ENCODE peak calls at places on chromosomes 13 and 19, in four cellular contexts. G is A549, O is WTC11, A is endothelial cell of umbilical vein. R is an unnamed sample.

GRCh38 chr13:59962343-59962742 is 201.4 kb downstream of the DIAPH3 start:
- DNase-seq in G (no peak), O (no peak), A (no peak), R (no peak)

GRCh38 chr19:57302020-57302465 is 18.2 kb upstream of the ZNF543 start:
- DNase-seq in G (no peak), O (no peak), A (no peak), R (peak; percentile 88)

GRCh38 chr13:46126074-46126473 is 21.2 kb upstream of the CPB2 start:
- DNase-seq in G (no peak), O (no peak), A (no peak), R (peak; percentile 63)

GRCh38 chr19:7783991-7784421 is 21.0 kb downstream of the CLEC4M start:
- DNase-seq in G (peak; percentile 25), O (no peak), A (no peak), R (peak; percentile 69)

GRCh38 chr19:48520134-48520533 is 8.5 kb upstream of the LMTK3 start:
- DNase-seq in G (no peak), O (no peak), A (no peak), R (no peak)

GRCh38 chr19:33812388-33813330 is 16.0 kb downstream of the KCTD15 start:
- DNase-seq in G (no peak), O (no peak), A (no peak), R (no peak)

GRCh38 chr13:29746167-29746677 is 104.2 kb downstream of the UBL3 start:
- DNase-seq in G (no peak), O (no peak), A (no peak), R (no peak)

GRCh38 chr13:98486412-98486811 is 90.5 kb downstream of the STK24 start:
- DNase-seq in G (no peak), O (no peak), A (no peak), R (no peak)

GRCh38 chr19:23882493-23882892 is 32.2 kb upstream of the ZNF726 start:
- DNase-seq in G (no peak), O (no peak), A (no peak), R (peak; percentile 12)

GRCh38 chr13:80334582-80335260 is 6.2 kb downstream of the SPRY2 start:
- DNase-seq in G (no peak), O (no peak), A (peak; percentile 24), R (no peak)

GRCh38 chr13:109156181-109156935 is 526.9 kb downstream of the MYO16 start:
- DNase-seq in G (no peak), O (no peak), A (peak; percentile 91), R (no peak)

GRCh38 chr13:46386996-46387851 is at the start of gene RUBCNL:
- DNase-seq in G (no peak), O (peak; percentile 70), A (no peak), R (peak; percentile 69)

GRCh38 chr19:933553-933882 is 7.7 kb downstream of the ARID3A start:
- DNase-seq in G (no peak), O (no peak), A (no peak), R (no peak)

GRCh38 chr19:34224996-34225658 is 29.2 kb upstream of the GARRE1 start:
- DNase-seq in G (no peak), O (no peak), A (no peak), R (peak; percentile 11)

GRCh38 chr13:50779443-50780200 is 63.9 kb downstream of the DLEU7 start:
- DNase-seq in G (no peak), O (no peak), A (no peak), R (no peak)

GRCh38 chr19:35083678-35084077 is 31.9 kb upstream of the FXYD3 start:
- DNase-seq in G (no peak), O (no peak), A (no peak), R (no peak)

GRCh38 chr13:109669234-109669612 is 117.2 kb downstream of the IRS2 start:
- DNase-seq in G (no peak), O (no peak), A (no peak), R (no peak)

GRCh38 chr13:44879452-44880058 is 109.7 kb downstream of the NUFIP1 start:
- DNase-seq in G (no peak), O (no peak), A (peak; percentile 48), R (peak; percentile 61)

GRCh38 chr13:110944968-110945952 is 30.4 kb upstream of the ANKRD10 start:
- DNase-seq in G (no peak), O (no peak), A (no peak), R (no peak)

GRCh38 chr19:661427-662196 is 1.4 kb downstream of the RNF126 start:
- DNase-seq in G (no peak), O (no peak), A (no peak), R (peak; percentile 54)

GRCh38 chr13:59276436-59276835 is 887.3 kb downstream of the DIAPH3 start:
- DNase-seq in G (no peak), O (no peak), A (peak; percentile 36), R (no peak)

GRCh38 chr19:13363235-13363634 is 143.0 kb downstream of the CACNA1A start:
- DNase-seq in G (no peak), O (no peak), A (no peak), R (no peak)

GRCh38 chr13:25872871-25873607 is 178.8 kb downstream of the SHISA2 start:
- DNase-seq in G (no peak), O (no peak), A (no peak), R (peak; percentile 96)

GRCh38 chr19:41288898-41289505 is 21.0 kb upstream of the CCDC97 start:
- DNase-seq in G (no peak), O (no peak), A (no peak), R (no peak)

DNA sequence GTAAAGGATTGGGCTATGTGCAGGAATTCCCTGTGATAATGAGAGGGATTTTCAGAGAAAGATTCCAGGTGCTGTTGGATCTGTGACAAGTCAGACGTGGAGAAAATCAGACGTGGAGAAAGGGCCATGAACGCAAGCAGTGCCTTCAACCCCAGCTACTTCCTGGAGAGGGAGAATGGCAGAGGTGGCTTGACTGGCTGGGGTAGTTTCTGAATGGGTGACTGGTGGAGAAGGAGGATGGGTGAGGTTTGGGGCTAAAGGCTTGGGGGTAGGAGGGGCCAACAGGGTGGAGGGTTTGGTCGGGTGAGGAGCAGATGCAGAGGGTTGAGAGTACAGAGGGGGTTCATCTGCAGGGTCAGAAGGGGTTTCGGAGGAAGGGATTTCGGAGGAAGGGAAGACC is 24.5 kb downstream of the TMEM255B start:
- DNase-seq in G (no peak), O (no peak), A (no peak), R (no peak)
- TF ChIP-seq MAX in G (no peak), O (no peak), A (no peak), R (no peak)

DNA sequence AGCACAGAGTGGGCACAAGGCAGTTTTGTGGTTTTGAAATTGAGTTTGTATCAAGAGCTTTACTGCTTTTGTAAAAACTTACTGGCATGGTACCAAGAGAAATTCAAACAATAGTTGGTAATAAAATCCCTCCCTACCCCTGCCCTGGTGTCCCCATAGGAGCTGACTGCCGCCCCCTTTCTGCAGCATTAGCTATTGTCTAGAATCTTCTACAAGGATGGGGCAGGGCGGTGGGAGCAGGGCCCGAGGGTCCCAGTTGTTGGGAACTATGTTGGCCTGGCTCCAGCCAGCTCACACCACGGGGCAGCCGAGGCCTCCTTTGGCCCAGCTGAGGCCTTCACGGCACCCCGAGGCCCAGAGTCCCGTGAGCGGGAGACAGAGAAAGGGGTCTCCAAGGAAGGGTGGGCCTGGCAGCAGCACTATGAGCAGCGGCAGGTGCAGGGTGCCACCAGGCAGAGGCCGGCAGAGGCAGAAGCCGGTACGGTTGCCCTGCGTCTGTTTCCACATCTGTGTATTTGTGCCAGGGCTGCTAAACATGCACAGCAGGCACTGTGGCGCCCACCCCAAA is 57.9 kb downstream of the KDM4B start:
- DNase-seq in G (no peak), O (peak; percentile 56), A (peak; percentile 37), R (no peak)
- TF ChIP-seq CTCF in G (no peak), O (peak; percentile 31), A (peak; percentile 26), R (no peak)

GRCh38 chr13:32987462-32987861 is 28.8 kb upstream of the KL start:
- DNase-seq in G (no peak), O (no peak), A (no peak), R (no peak)

GRCh38 chr13:32986552-32986951 is 29.7 kb upstream of the KL start:
- DNase-seq in G (no peak), O (no peak), A (no peak), R (no peak)

GRCh38 chr13:32989331-32989730 is 26.9 kb upstream of the KL start:
- DNase-seq in G (no peak), O (no peak), A (no peak), R (no peak)

GRCh38 chr13:32984857-32985626 is 31.2 kb upstream of the KL start:
- DNase-seq in G (peak; percentile 54), O (no peak), A (no peak), R (no peak)

GRCh38 chr13:32988588-32989256 is 27.5 kb upstream of the KL start:
- DNase-seq in G (no peak), O (no peak), A (no peak), R (no peak)
- TF ChIP-seq MAX in G (no peak), O (no peak), A (no peak), R (no peak)

GRCh38 chr13:103788061-103788652 is 721.9 kb upstream of the SLC10A2 start:
- DNase-seq in G (no peak), O (peak; percentile 16), A (peak; percentile 4), R (no peak)
- TF ChIP-seq CTCF in G (no peak), O (no peak), A (peak; percentile 10), R (no peak)

GRCh38 chr19:56162258-56162657 is 13.6 kb upstream of the GALP start:
- DNase-seq in G (no peak), O (no peak), A (peak; percentile 62), R (peak; percentile 63)
- TF ChIP-seq MAX in G (no peak), O (no peak), A (no peak), R (peak; percentile 8)

GRCh38 chr19:27774827-27775226 is 1438.1 kb downstream of the UQCRFS1 start:
- DNase-seq in G (no peak), O (peak; percentile 42), A (no peak), R (peak; percentile 58)
- TF ChIP-seq CTCF in G (no peak), O (peak; percentile 4), A (peak; percentile 26), R (peak; percentile 41)

GRCh38 chr19:10809693-10810285 is 26.2 kb downstream of the TMED1 start:
- DNase-seq in G (no peak), O (no peak), A (no peak), R (peak; percentile 75)
- TF ChIP-seq MAX in G (no peak), O (no peak), A (no peak), R (no peak)

DNA sequence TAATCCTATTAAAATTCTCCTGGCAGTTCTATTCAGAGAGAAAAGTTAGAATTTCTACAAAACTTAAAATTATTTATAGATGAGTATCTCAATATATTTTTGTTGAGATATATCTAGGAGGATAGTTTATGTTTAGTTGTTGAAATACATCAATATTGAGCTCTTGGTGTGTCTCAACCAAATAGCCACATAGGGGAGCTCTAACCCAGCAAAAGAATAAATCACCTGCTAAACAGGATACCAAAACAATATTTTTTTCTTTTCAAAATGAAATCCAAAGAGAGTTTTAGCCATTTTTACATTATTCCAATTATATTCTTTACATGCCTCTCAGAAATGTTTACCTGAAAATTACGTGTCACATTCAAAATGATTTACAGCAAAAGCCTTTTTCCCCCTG is 954.7 kb downstream of the SLITRK6 start:
- DNase-seq in G (peak; percentile 0), O (no peak), A (no peak), R (peak; percentile 23)
- TF ChIP-seq CTCF in G (peak; percentile 43), O (peak; percentile 27), A (no peak), R (peak; percentile 20)

R was measured in NB4.